ENCODE peak calls at places on chromosomes 1 and 21, in five cellular contexts. J is A549, H is K562, Q is HepG2, X is GM12878. K is an unnamed sample.

GRCh38 chr1:35763211-35763610 is 6.6 kb downstream of the CLSPN start:
- DNase-seq in J (no peak), H (no peak), X (no peak), Q (no peak), K (no peak)

GRCh38 chr1:209800984-209801834 is 4.7 kb downstream of the IRF6 start:
- DNase-seq in X (no peak), Q (no peak), J (no peak), H (no peak), K (no peak)

GRCh38 chr21:33403128-33403785 is at the start of gene IFNGR2:
- DNase-seq in H (peak), X (no peak), Q (no peak), J (no peak), K (peak)

GRCh38 chr1:16146888-16147614 is 8.8 kb downstream of the EPHA2 start:
- DNase-seq in X (no peak), Q (peak), H (peak), J (no peak), K (no peak)

GRCh38 chr1:227777156-227777555 is 38.3 kb upstream of the PRSS38 start:
- DNase-seq in X (no peak), H (no peak), Q (no peak), J (no peak), K (no peak)

GRCh38 chr1:16175610-16176553 is 20.0 kb upstream of the EPHA2 start:
- DNase-seq in H (peak), X (no peak), Q (no peak), J (no peak), K (no peak)

GRCh38 chr1:153842006-153842471 is 66.8 kb downstream of the SLC27A3 start:
- DNase-seq in X (peak), J (no peak), H (no peak), Q (no peak), K (no peak)

GRCh38 chr1:11174271-11174942 is 14.7 kb upstream of the ANGPTL7 start:
- DNase-seq in X (no peak), J (no peak), H (no peak), Q (no peak), K (no peak)

GRCh38 chr1:29635073-29635335 is 398.7 kb downstream of the PTPRU start:
- DNase-seq in J (no peak), X (no peak), H (no peak), Q (no peak), K (no peak)

DNA sequence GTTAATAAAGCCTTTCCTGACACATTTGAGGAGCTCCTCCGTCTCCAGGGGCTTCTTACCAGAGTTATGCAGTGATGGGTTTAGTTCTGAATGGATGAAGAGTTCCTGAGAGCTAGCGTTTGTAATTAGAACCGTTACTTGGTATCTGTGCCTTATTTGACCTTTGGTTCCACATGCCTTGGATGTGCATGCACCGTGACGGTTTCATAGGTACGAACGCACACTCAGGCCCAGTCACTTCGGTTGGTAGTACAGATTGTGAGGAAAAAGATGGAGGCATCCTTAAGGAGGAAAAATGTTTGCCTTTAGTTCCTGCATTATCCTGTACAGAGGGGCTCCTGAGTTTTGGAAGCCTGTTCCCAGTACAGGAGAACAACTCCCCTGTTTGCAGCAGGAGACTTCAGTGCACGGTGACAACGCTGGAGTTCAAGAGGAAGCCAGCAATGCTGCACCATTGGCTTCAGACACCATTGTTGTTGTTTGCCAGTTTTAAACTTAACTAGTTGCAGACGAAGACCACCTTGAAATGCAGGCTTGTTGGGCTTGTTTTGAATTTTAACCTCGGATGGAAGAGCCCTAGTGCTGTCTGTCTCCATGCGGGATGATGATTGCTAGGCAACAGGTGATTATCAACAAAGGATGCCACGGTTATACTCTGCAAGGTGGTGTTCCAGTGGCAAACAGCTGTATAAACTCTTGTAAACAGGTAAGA is 8.2 kb downstream of the RBM15 start:
- DNase-seq in X (no peak), Q (no peak), J (no peak), H (peak), K (peak)
- TF ChIP-seq CTCF in X (no peak), Q (no peak), J (no peak), H (no peak), K (no peak)

DNA sequence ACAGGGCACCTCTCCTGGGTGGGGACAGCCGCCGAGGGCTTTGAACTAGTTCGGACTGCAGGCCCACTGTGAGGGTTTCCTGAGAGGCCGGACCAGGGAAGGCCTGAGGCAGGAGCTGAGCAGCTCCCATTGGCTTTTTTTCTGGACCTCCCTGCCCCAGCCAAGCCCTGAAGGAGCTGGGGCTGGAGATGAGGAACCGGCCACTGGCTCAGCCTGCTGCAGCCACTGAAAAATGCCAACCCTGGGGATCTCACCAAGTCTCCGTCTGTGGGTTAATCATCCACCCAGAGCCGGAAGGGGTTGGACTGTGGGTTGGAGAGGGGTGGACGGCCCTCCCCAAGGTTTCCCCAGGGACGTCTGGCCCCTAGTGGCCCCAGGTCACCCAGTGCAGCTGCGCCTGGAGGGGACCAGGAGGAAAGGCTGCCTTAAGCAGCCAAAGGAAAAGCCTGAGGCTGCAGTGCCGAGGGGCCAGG is 2.5 kb downstream of the VWA1 start:
- DNase-seq in H (no peak), Q (peak), J (peak), X (peak), K (no peak)
- TF ChIP-seq JUNB in H (no peak), Q (no peak), J (no peak), X (no peak), K (no peak)

GRCh38 chr1:112614460-112615065 is 4.4 kb downstream of the ST7L start:
- DNase-seq in H (peak), X (no peak), J (no peak), Q (no peak), K (peak)
- TF ChIP-seq CTCF in H (peak), X (peak), J (peak), Q (peak), K (peak)

GRCh38 chr1:18211764-18212163 is 104.2 kb downstream of the IGSF21 start:
- DNase-seq in J (no peak), Q (no peak), H (no peak), X (no peak), K (no peak)

GRCh38 chr1:18217398-18218043 is 109.9 kb downstream of the IGSF21 start:
- DNase-seq in J (peak), X (no peak), H (peak), Q (peak), K (peak)
- TF ChIP-seq JUNB in J (no peak), X (no peak), H (no peak), Q (no peak), K (no peak)

DNA sequence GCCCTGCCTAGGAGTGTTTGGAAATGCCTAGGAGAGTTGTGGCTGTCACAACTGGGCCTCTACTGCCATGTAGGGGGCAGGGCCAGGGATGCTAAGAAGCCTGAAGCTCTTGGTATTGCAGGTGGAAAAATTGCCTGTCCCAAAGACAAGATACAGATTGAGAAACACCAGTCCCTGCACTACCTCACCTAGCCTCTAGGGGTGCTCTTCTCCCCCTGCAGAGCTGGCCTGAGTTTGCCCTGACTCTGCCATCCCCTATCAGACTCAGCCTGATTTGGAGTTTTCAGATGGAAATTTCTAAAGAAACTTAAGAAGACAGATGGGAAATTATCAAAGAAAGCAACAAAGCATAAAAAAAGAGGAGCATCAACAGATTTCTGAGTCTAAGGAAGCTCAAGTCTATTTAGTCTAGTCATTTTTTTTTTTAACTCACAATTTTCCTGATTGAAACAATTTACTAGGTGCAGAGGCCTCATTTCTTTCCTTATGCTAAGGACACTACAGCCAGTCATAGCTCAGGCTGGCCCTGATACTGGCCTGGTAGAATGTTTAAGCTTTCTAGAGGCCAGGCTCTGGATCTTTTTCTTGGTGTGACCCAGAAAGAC is 61.4 kb upstream of the LRRN2 start:
- DNase-seq in X (no peak), J (peak), Q (peak), H (peak), K (peak)
- TF ChIP-seq CTCF in X (peak), J (peak), Q (peak), H (peak), K (peak)